ENCODE peak calls at places on chromosome 10, in five cellular contexts. T is HEK293T; K is NCI-H2029; D is IMR-90; L is activated naive CD4-positive, alpha-beta T cell treated with anti-CD3 and anti-CD28 coated beads, Interleukin-2, amount 50 U/mL, for 16 hours. A is an unnamed sample.

GRCh38 chr10:21677551-21677950 is 143.5 kb downstream of the MLLT10 start:
- DNase-seq in T (no peak), K (no peak), D (no peak), L (no peak), A (no peak)

GRCh38 chr10:72834183-72834825 is 59.2 kb upstream of the OIT3 start:
- DNase-seq in T (peak), K (peak), D (peak), L (peak), A (peak)

GRCh38 chr10:69312537-69312936 is 34.2 kb downstream of the HK1 start:
- DNase-seq in T (no peak), K (no peak), D (no peak), L (no peak), A (no peak)

GRCh38 chr10:12995425-12995861 is 6.1 kb downstream of the CCDC3 start:
- DNase-seq in T (no peak), K (no peak), D (no peak), L (no peak), A (no peak)

GRCh38 chr10:103870503-103870902 is 15.1 kb upstream of the SH3PXD2A start:
- DNase-seq in T (no peak), K (no peak), D (peak), L (no peak), A (no peak)

GRCh38 chr10:49361735-49362568 is 33.9 kb downstream of the DRGX start:
- DNase-seq in T (no peak), K (no peak), D (no peak), L (no peak), A (no peak)

GRCh38 chr10:19302117-19302516 is 253.5 kb downstream of the MALRD1 start:
- DNase-seq in T (no peak), K (no peak), D (peak), L (no peak), A (no peak)

GRCh38 chr10:112491144-112491543 is 44.1 kb downstream of the VTI1A start:
- DNase-seq in T (no peak), K (no peak), D (peak), L (no peak), A (peak)

GRCh38 chr10:27390681-27391080 is 113.4 kb upstream of the RAB18 start:
- DNase-seq in T (no peak), K (no peak), D (peak), L (no peak), A (no peak)

GRCh38 chr10:13820119-13820518 is 233.4 kb downstream of the PRPF18 start:
- DNase-seq in T (no peak), K (no peak), D (no peak), L (no peak), A (no peak)